ENCODE peak calls at places on chromosomes 12 and 14, in seven cellular contexts. One of them, this sample, is unnamed.

GRCh38 chr12:65755596-65755978 is 68.7 kb upstream of the HMGA2 start:
- DNase-seq in IMR-90: peak; percentile 36
- DNase-seq in mesenchymal stem cell: no peak
- DNase-seq in H9: no peak
- DNase-seq in trophoblast cell: no peak
- DNase-seq in mesendoderm: no peak
- DNase-seq in H1: no peak
- DNase-seq in this sample: no peak

GRCh38 chr12:7017870-7018349 is 366 bp downstream of the LPCAT3 start:
- DNase-seq in IMR-90: peak; percentile 8
- DNase-seq in mesenchymal stem cell: no peak
- DNase-seq in H9: no peak
- DNase-seq in trophoblast cell: peak; percentile 24
- DNase-seq in mesendoderm: no peak
- DNase-seq in H1: no peak
- DNase-seq in this sample: no peak

GRCh38 chr12:52514471-52515318 is 5.5 kb downstream of the KRT5 start:
- DNase-seq in IMR-90: no peak
- DNase-seq in mesenchymal stem cell: no peak
- DNase-seq in H9: no peak
- DNase-seq in trophoblast cell: no peak
- DNase-seq in mesendoderm: no peak
- DNase-seq in H1: peak; percentile 23
- DNase-seq in this sample: no peak

GRCh38 chr12:93778306-93778705 is 101.1 kb downstream of the CRADD start:
- DNase-seq in IMR-90: peak; percentile 88
- DNase-seq in mesenchymal stem cell: peak; percentile 84
- DNase-seq in H9: no peak
- DNase-seq in trophoblast cell: no peak
- DNase-seq in mesendoderm: no peak
- DNase-seq in H1: no peak
- DNase-seq in this sample: no peak

GRCh38 chr12:72368719-72369505 is 96.7 kb downstream of the TRHDE start:
- DNase-seq in IMR-90: peak; percentile 20
- DNase-seq in mesenchymal stem cell: peak; percentile 7
- DNase-seq in H9: no peak
- DNase-seq in trophoblast cell: no peak
- DNase-seq in mesendoderm: no peak
- DNase-seq in H1: no peak
- DNase-seq in this sample: no peak

GRCh38 chr12:48288387-48289268 is 62.1 kb downstream of the ZNF641 start:
- DNase-seq in IMR-90: no peak
- DNase-seq in mesenchymal stem cell: no peak
- DNase-seq in H9: no peak
- DNase-seq in trophoblast cell: no peak
- DNase-seq in mesendoderm: no peak
- DNase-seq in H1: no peak
- DNase-seq in this sample: no peak

GRCh38 chr12:91098942-91099341 is 12.4 kb downstream of the LUM start:
- DNase-seq in IMR-90: peak; percentile 93
- DNase-seq in mesenchymal stem cell: peak; percentile 98
- DNase-seq in H9: no peak
- DNase-seq in trophoblast cell: peak; percentile 84
- DNase-seq in mesendoderm: no peak
- DNase-seq in H1: no peak
- DNase-seq in this sample: no peak

GRCh38 chr12:81758421-81759214 is 532 bp downstream of the PPFIA2 start:
- DNase-seq in IMR-90: no peak
- DNase-seq in mesenchymal stem cell: peak; percentile 22
- DNase-seq in H9: peak; percentile 69
- DNase-seq in trophoblast cell: no peak
- DNase-seq in mesendoderm: peak; percentile 55
- DNase-seq in H1: peak; percentile 79
- DNase-seq in this sample: peak; percentile 26

GRCh38 chr12:122590990-122591389 is 63.9 kb downstream of the KNTC1 start:
- DNase-seq in IMR-90: no peak
- DNase-seq in mesenchymal stem cell: no peak
- DNase-seq in H9: no peak
- DNase-seq in trophoblast cell: no peak
- DNase-seq in mesendoderm: no peak
- DNase-seq in H1: no peak
- DNase-seq in this sample: no peak

GRCh38 chr12:6534914-6535696 is 788 bp downstream of the GAPDH start:
- DNase-seq in IMR-90: peak; percentile 69
- DNase-seq in mesenchymal stem cell: peak; percentile 82
- DNase-seq in H9: peak; percentile 80
- DNase-seq in trophoblast cell: peak; percentile 80
- DNase-seq in mesendoderm: peak; percentile 80
- DNase-seq in H1: peak; percentile 79
- DNase-seq in this sample: peak; percentile 71

GRCh38 chr12:46562625-46563228 is 190.2 kb upstream of the SLC38A2 start:
- DNase-seq in IMR-90: peak; percentile 76
- DNase-seq in mesenchymal stem cell: peak; percentile 81
- DNase-seq in H9: no peak
- DNase-seq in trophoblast cell: peak; percentile 48
- DNase-seq in mesendoderm: peak; percentile 25
- DNase-seq in H1: no peak
- DNase-seq in this sample: no peak

GRCh38 chr12:14930299-14930698 is 8.0 kb downstream of the ERP27 start:
- DNase-seq in IMR-90: peak; percentile 27
- DNase-seq in mesenchymal stem cell: no peak
- DNase-seq in H9: no peak
- DNase-seq in trophoblast cell: peak; percentile 71
- DNase-seq in mesendoderm: no peak
- DNase-seq in H1: no peak
- DNase-seq in this sample: no peak

GRCh38 chr12:125184213-125184952 is 119.1 kb downstream of the AACS start:
- DNase-seq in IMR-90: no peak
- DNase-seq in mesenchymal stem cell: no peak
- DNase-seq in H9: no peak
- DNase-seq in trophoblast cell: no peak
- DNase-seq in mesendoderm: no peak
- DNase-seq in H1: no peak
- DNase-seq in this sample: no peak

GRCh38 chr12:13288501-13288900 is 92.0 kb downstream of the EMP1 start:
- DNase-seq in IMR-90: peak; percentile 3
- DNase-seq in mesenchymal stem cell: no peak
- DNase-seq in H9: no peak
- DNase-seq in trophoblast cell: no peak
- DNase-seq in mesendoderm: no peak
- DNase-seq in H1: no peak
- DNase-seq in this sample: no peak

GRCh38 chr12:6229823-6230222 is 29.6 kb downstream of the CD9 start:
- DNase-seq in IMR-90: peak; percentile 97
- DNase-seq in mesenchymal stem cell: peak; percentile 97
- DNase-seq in H9: no peak
- DNase-seq in trophoblast cell: peak; percentile 40
- DNase-seq in mesendoderm: no peak
- DNase-seq in H1: no peak
- DNase-seq in this sample: no peak

GRCh38 chr14:31326111-31326510 is 94.2 kb downstream of the HEATR5A start:
- DNase-seq in IMR-90: peak; percentile 39
- DNase-seq in mesenchymal stem cell: peak; percentile 6
- DNase-seq in H9: no peak
- DNase-seq in trophoblast cell: no peak
- DNase-seq in mesendoderm: peak; percentile 4
- DNase-seq in H1: no peak
- DNase-seq in this sample: no peak

GRCh38 chr12:128853321-128854197 is at the start of gene GLT1D1:
- DNase-seq in IMR-90: no peak
- DNase-seq in mesenchymal stem cell: no peak
- DNase-seq in H9: peak; percentile 55
- DNase-seq in trophoblast cell: no peak
- DNase-seq in mesendoderm: peak; percentile 49
- DNase-seq in H1: peak; percentile 64
- DNase-seq in this sample: peak; percentile 17
- H3K9ac ChIP-seq in IMR-90: no peak within 1 kb of the TSS
- H3K9ac ChIP-seq in mesenchymal stem cell: no peak within 1 kb of the TSS
- H3K9ac ChIP-seq in H9: no peak within 1 kb of the TSS
- H3K9ac ChIP-seq in trophoblast cell: no peak within 1 kb of the TSS
- H3K9ac ChIP-seq in mesendoderm: peak within 1 kb of the TSS; percentile 75
- H3K9ac ChIP-seq in H1: no peak within 1 kb of the TSS
- H3K9ac ChIP-seq in this sample: peak within 1 kb of the TSS; percentile 91

GRCh38 chr12:94790822-94791221 is 140.5 kb upstream of the TMCC3 start:
- DNase-seq in IMR-90: no peak
- DNase-seq in mesenchymal stem cell: no peak
- DNase-seq in H9: no peak
- DNase-seq in trophoblast cell: no peak
- DNase-seq in mesendoderm: no peak
- DNase-seq in H1: no peak
- DNase-seq in this sample: no peak

GRCh38 chr12:94791933-94792332 is 141.6 kb upstream of the TMCC3 start:
- DNase-seq in IMR-90: no peak
- DNase-seq in mesenchymal stem cell: no peak
- DNase-seq in H9: no peak
- DNase-seq in trophoblast cell: no peak
- DNase-seq in mesendoderm: no peak
- DNase-seq in H1: no peak
- DNase-seq in this sample: no peak

GRCh38 chr12:94792690-94793089 is 142.3 kb upstream of the TMCC3 start:
- DNase-seq in IMR-90: peak; percentile 5
- DNase-seq in mesenchymal stem cell: no peak
- DNase-seq in H9: no peak
- DNase-seq in trophoblast cell: peak; percentile 30
- DNase-seq in mesendoderm: no peak
- DNase-seq in H1: no peak
- DNase-seq in this sample: no peak

GRCh38 chr12:94789510-94790225 is 139.3 kb upstream of the TMCC3 start:
- DNase-seq in IMR-90: no peak
- DNase-seq in mesenchymal stem cell: no peak
- DNase-seq in H9: no peak
- DNase-seq in trophoblast cell: peak; percentile 29
- DNase-seq in mesendoderm: no peak
- DNase-seq in H1: no peak
- DNase-seq in this sample: no peak

GRCh38 chr12:94788298-94788697 is 137.9 kb upstream of the TMCC3 start:
- DNase-seq in IMR-90: no peak
- DNase-seq in mesenchymal stem cell: no peak
- DNase-seq in H9: no peak
- DNase-seq in trophoblast cell: no peak
- DNase-seq in mesendoderm: no peak
- DNase-seq in H1: no peak
- DNase-seq in this sample: no peak
- H4K8ac ChIP-seq in IMR-90: no peak overlapping the region
- H4K8ac ChIP-seq in mesenchymal stem cell: no peak overlapping the region
- H4K8ac ChIP-seq in H9: no peak overlapping the region
- H4K8ac ChIP-seq in trophoblast cell: no peak overlapping the region
- H4K8ac ChIP-seq in mesendoderm: no peak overlapping the region
- H4K8ac ChIP-seq in H1: no peak overlapping the region
- H4K8ac ChIP-seq in this sample: no peak overlapping the region

GRCh38 chr14:99737451-99737951 is 53.4 kb downstream of the CYP46A1 start:
- DNase-seq in IMR-90: no peak
- DNase-seq in mesenchymal stem cell: no peak
- DNase-seq in H9: no peak
- DNase-seq in trophoblast cell: no peak
- DNase-seq in mesendoderm: no peak
- DNase-seq in H1: no peak
- DNase-seq in this sample: no peak
- H3K4me2 ChIP-seq in IMR-90: peak overlapping the region; percentile 84
- H3K4me2 ChIP-seq in mesenchymal stem cell: no peak overlapping the region
- H3K4me2 ChIP-seq in H9: no peak overlapping the region
- H3K4me2 ChIP-seq in trophoblast cell: no peak overlapping the region
- H3K4me2 ChIP-seq in mesendoderm: no peak overlapping the region
- H3K4me2 ChIP-seq in H1: no peak overlapping the region
- H3K4me2 ChIP-seq in this sample: no peak overlapping the region

GRCh38 chr14:104818714-104819161 is 17.8 kb downstream of the ZBTB42 start:
- DNase-seq in IMR-90: no peak
- DNase-seq in mesenchymal stem cell: no peak
- DNase-seq in H9: no peak
- DNase-seq in trophoblast cell: no peak
- DNase-seq in mesendoderm: no peak
- DNase-seq in H1: no peak
- DNase-seq in this sample: no peak

GRCh38 chr14:104820669-104821228 is 19.8 kb downstream of the ZBTB42 start:
- DNase-seq in IMR-90: peak; percentile 72
- DNase-seq in mesenchymal stem cell: peak; percentile 76
- DNase-seq in H9: peak; percentile 85
- DNase-seq in trophoblast cell: peak; percentile 48
- DNase-seq in mesendoderm: peak; percentile 87
- DNase-seq in H1: peak; percentile 63
- DNase-seq in this sample: no peak

GRCh38 chr14:104821229-104821945 is 20.5 kb downstream of the ZBTB42 start:
- DNase-seq in IMR-90: no peak
- DNase-seq in mesenchymal stem cell: peak; percentile 33
- DNase-seq in H9: peak; percentile 27
- DNase-seq in trophoblast cell: no peak
- DNase-seq in mesendoderm: no peak
- DNase-seq in H1: no peak
- DNase-seq in this sample: no peak

GRCh38 chr14:104817930-104818713 is 17.2 kb downstream of the ZBTB42 start:
- DNase-seq in IMR-90: no peak
- DNase-seq in mesenchymal stem cell: no peak
- DNase-seq in H9: no peak
- DNase-seq in trophoblast cell: no peak
- DNase-seq in mesendoderm: no peak
- DNase-seq in H1: no peak
- DNase-seq in this sample: no peak

GRCh38 chr14:104819361-104819771 is 18.5 kb downstream of the ZBTB42 start:
- DNase-seq in IMR-90: no peak
- DNase-seq in mesenchymal stem cell: no peak
- DNase-seq in H9: no peak
- DNase-seq in trophoblast cell: no peak
- DNase-seq in mesendoderm: no peak
- DNase-seq in H1: no peak
- DNase-seq in this sample: no peak
- H3K9ac ChIP-seq in IMR-90: no peak overlapping the region
- H3K9ac ChIP-seq in mesenchymal stem cell: no peak overlapping the region
- H3K9ac ChIP-seq in H9: no peak overlapping the region
- H3K9ac ChIP-seq in trophoblast cell: no peak overlapping the region
- H3K9ac ChIP-seq in mesendoderm: no peak overlapping the region
- H3K9ac ChIP-seq in H1: no peak overlapping the region
- H3K9ac ChIP-seq in this sample: no peak overlapping the region

GRCh38 chr14:35533357-35534129 is 421 bp upstream of the INSM2 start:
- DNase-seq in IMR-90: peak; percentile 34
- DNase-seq in mesenchymal stem cell: peak; percentile 65
- DNase-seq in H9: peak; percentile 92
- DNase-seq in trophoblast cell: peak; percentile 74
- DNase-seq in mesendoderm: peak; percentile 88
- DNase-seq in H1: peak; percentile 97
- DNase-seq in this sample: peak; percentile 83

GRCh38 chr14:35534130-35534883 is at the start of gene INSM2:
- DNase-seq in IMR-90: peak; percentile 5
- DNase-seq in mesenchymal stem cell: no peak
- DNase-seq in H9: no peak
- DNase-seq in trophoblast cell: no peak
- DNase-seq in mesendoderm: peak; percentile 2
- DNase-seq in H1: no peak
- DNase-seq in this sample: peak; percentile 42

GRCh38 chr14:35531960-35532747 is 1.8 kb upstream of the INSM2 start:
- DNase-seq in IMR-90: no peak
- DNase-seq in mesenchymal stem cell: no peak
- DNase-seq in H9: no peak
- DNase-seq in trophoblast cell: no peak
- DNase-seq in mesendoderm: no peak
- DNase-seq in H1: no peak
- DNase-seq in this sample: no peak

GRCh38 chr14:35534884-35535793 is 1.2 kb downstream of the INSM2 start:
- DNase-seq in IMR-90: peak; percentile 62
- DNase-seq in mesenchymal stem cell: peak; percentile 69
- DNase-seq in H9: peak; percentile 85
- DNase-seq in trophoblast cell: peak; percentile 81
- DNase-seq in mesendoderm: peak; percentile 80
- DNase-seq in H1: peak; percentile 93
- DNase-seq in this sample: peak; percentile 84

GRCh38 chr14:35532783-35533356 is 1.1 kb upstream of the INSM2 start:
- DNase-seq in IMR-90: no peak
- DNase-seq in mesenchymal stem cell: no peak
- DNase-seq in H9: no peak
- DNase-seq in trophoblast cell: no peak
- DNase-seq in mesendoderm: no peak
- DNase-seq in H1: no peak
- DNase-seq in this sample: no peak
- H4K8ac ChIP-seq in IMR-90: no peak overlapping the region
- H4K8ac ChIP-seq in mesenchymal stem cell: no peak overlapping the region
- H4K8ac ChIP-seq in H9: no peak overlapping the region
- H4K8ac ChIP-seq in trophoblast cell: no peak overlapping the region
- H4K8ac ChIP-seq in mesendoderm: no peak overlapping the region
- H4K8ac ChIP-seq in H1: no peak overlapping the region
- H4K8ac ChIP-seq in this sample: no peak overlapping the region